ENCODE peak calls at places on chromosome 3, in ten cellular contexts. One of them, this sample, is unnamed.

GRCh38 chr3:67601919-67602608 is 52.3 kb downstream of the SUCLG2 start:
- DNase-seq in fibroblast of pulmonary artery: no peak
- DNase-seq in PC-3: no peak
- DNase-seq in body of pancreas: no peak
- DNase-seq in cardiac fibroblast: no peak
- DNase-seq in cardiac muscle cell: no peak
- DNase-seq in AG09309: no peak
- DNase-seq in heart left ventricle: no peak
- DNase-seq in neural progenitor cell: no peak
- DNase-seq in epithelial cell of esophagus: no peak
- DNase-seq in this sample: no peak

GRCh38 chr3:71453822-71454512 is 129.6 kb downstream of the FOXP1 start:
- DNase-seq in fibroblast of pulmonary artery: no peak
- DNase-seq in cardiac muscle cell: no peak
- DNase-seq in heart left ventricle: no peak
- DNase-seq in neural progenitor cell: no peak
- DNase-seq in AG09309: no peak
- DNase-seq in epithelial cell of esophagus: peak; percentile 50
- DNase-seq in PC-3: peak; percentile 71
- DNase-seq in cardiac fibroblast: no peak
- DNase-seq in body of pancreas: no peak
- DNase-seq in this sample: no peak

GRCh38 chr3:13167829-13168228 is 94.6 kb upstream of the IQSEC1 start:
- DNase-seq in epithelial cell of esophagus: no peak
- DNase-seq in PC-3: no peak
- DNase-seq in neural progenitor cell: no peak
- DNase-seq in cardiac muscle cell: no peak
- DNase-seq in body of pancreas: no peak
- DNase-seq in AG09309: no peak
- DNase-seq in cardiac fibroblast: no peak
- DNase-seq in heart left ventricle: no peak
- DNase-seq in fibroblast of pulmonary artery: no peak
- DNase-seq in this sample: no peak

GRCh38 chr3:51932471-51933370 is 9.0 kb downstream of the RRP9 start:
- DNase-seq in cardiac muscle cell: no peak
- DNase-seq in epithelial cell of esophagus: no peak
- DNase-seq in fibroblast of pulmonary artery: no peak
- DNase-seq in body of pancreas: no peak
- DNase-seq in AG09309: no peak
- DNase-seq in cardiac fibroblast: no peak
- DNase-seq in PC-3: no peak
- DNase-seq in heart left ventricle: no peak
- DNase-seq in neural progenitor cell: no peak
- DNase-seq in this sample: peak; percentile 11

GRCh38 chr3:126484148-126484547 is 8.5 kb upstream of the ZXDC start:
- DNase-seq in epithelial cell of esophagus: no peak
- DNase-seq in fibroblast of pulmonary artery: no peak
- DNase-seq in body of pancreas: no peak
- DNase-seq in cardiac fibroblast: no peak
- DNase-seq in heart left ventricle: no peak
- DNase-seq in cardiac muscle cell: no peak
- DNase-seq in PC-3: no peak
- DNase-seq in AG09309: no peak
- DNase-seq in neural progenitor cell: no peak
- DNase-seq in this sample: no peak

GRCh38 chr3:149016669-149017541 is 25.6 kb downstream of the GYG1 start:
- DNase-seq in heart left ventricle: no peak
- DNase-seq in epithelial cell of esophagus: peak; percentile 82
- DNase-seq in body of pancreas: no peak
- DNase-seq in AG09309: peak; percentile 84
- DNase-seq in PC-3: peak; percentile 45
- DNase-seq in cardiac fibroblast: peak; percentile 97
- DNase-seq in fibroblast of pulmonary artery: peak; percentile 81
- DNase-seq in neural progenitor cell: no peak
- DNase-seq in cardiac muscle cell: peak; percentile 88
- DNase-seq in this sample: no peak

GRCh38 chr3:17942856-17943255 is 200.4 kb upstream of the TBC1D5 start:
- DNase-seq in body of pancreas: no peak
- DNase-seq in epithelial cell of esophagus: peak; percentile 51
- DNase-seq in heart left ventricle: no peak
- DNase-seq in AG09309: peak; percentile 4
- DNase-seq in neural progenitor cell: no peak
- DNase-seq in PC-3: peak; percentile 54
- DNase-seq in cardiac fibroblast: peak; percentile 16
- DNase-seq in fibroblast of pulmonary artery: no peak
- DNase-seq in cardiac muscle cell: peak; percentile 22
- DNase-seq in this sample: no peak

GRCh38 chr3:134029734-134030381 is at the start of gene SLCO2A1:
- DNase-seq in body of pancreas: peak; percentile 38
- DNase-seq in cardiac fibroblast: peak; percentile 28
- DNase-seq in neural progenitor cell: peak; percentile 77
- DNase-seq in PC-3: no peak
- DNase-seq in cardiac muscle cell: peak; percentile 43
- DNase-seq in heart left ventricle: peak; percentile 51
- DNase-seq in epithelial cell of esophagus: peak; percentile 40
- DNase-seq in fibroblast of pulmonary artery: peak; percentile 38
- DNase-seq in AG09309: no peak
- DNase-seq in this sample: peak; percentile 16

DNA sequence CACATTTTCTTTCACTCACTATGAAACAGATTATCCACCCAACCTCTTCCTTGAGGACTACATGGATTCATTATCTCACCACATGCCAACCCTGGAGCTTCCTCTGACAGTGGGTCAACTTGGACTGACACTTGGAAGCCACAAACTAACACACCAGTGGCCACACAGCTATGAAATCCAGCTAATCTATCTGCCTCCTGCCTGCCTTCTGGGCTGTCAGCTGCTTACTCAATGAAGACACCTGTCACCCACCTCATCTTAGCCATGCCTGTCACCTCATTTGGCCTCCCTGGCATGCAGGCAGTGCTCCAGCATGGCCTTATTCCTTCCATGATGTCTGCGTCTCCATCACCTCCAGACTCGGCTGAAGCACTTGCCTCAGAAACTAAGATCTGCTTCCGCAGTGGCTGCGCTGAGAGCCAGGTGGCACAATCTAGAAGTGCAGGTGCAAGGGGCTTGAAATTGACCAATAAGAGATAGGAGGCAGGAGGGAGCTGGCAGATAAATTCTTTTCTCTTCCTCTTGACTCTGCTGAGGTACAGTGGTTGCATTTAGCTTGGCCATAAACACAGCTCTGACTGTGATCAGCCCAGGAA is 105.2 kb upstream of the RNF7 start:
- DNase-seq in body of pancreas: no peak
- DNase-seq in neural progenitor cell: peak; percentile 10
- DNase-seq in heart left ventricle: no peak
- DNase-seq in fibroblast of pulmonary artery: no peak
- DNase-seq in cardiac muscle cell: no peak
- DNase-seq in AG09309: no peak
- DNase-seq in cardiac fibroblast: no peak
- DNase-seq in epithelial cell of esophagus: no peak
- DNase-seq in PC-3: no peak
- DNase-seq in this sample: peak; percentile 70
- TF ChIP-seq CTCF in body of pancreas: no peak
- TF ChIP-seq CTCF in neural progenitor cell: no peak
- TF ChIP-seq CTCF in heart left ventricle: no peak
- TF ChIP-seq CTCF in fibroblast of pulmonary artery: no peak
- TF ChIP-seq CTCF in cardiac muscle cell: no peak
- TF ChIP-seq CTCF in AG09309: no peak
- TF ChIP-seq CTCF in cardiac fibroblast: no peak
- TF ChIP-seq CTCF in epithelial cell of esophagus: no peak
- TF ChIP-seq CTCF in PC-3: no peak
- TF ChIP-seq CTCF in this sample: no peak

DNA sequence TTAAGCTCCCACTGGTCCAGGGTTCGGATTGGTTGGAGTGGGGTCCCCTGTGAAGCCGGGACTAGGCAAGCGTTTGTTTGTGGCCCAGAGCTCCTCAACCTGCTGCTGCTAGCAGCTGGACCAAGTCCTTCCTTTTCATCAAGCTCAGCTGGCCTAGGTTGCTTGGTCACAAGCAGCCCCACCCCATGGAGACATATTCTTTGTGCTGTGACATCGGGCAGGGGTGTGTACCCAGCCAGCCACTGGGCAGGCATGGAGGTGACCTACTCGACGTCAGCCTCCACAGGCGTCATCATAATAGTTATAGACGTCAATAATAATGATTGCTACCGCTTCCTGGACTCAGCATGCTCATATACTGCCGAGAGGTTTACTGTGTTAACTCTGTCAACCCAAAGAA is 15.9 kb downstream of the SLC6A6 start:
- DNase-seq in cardiac fibroblast: no peak
- DNase-seq in AG09309: no peak
- DNase-seq in PC-3: no peak
- DNase-seq in neural progenitor cell: no peak
- DNase-seq in heart left ventricle: no peak
- DNase-seq in body of pancreas: no peak
- DNase-seq in cardiac muscle cell: no peak
- DNase-seq in fibroblast of pulmonary artery: no peak
- DNase-seq in epithelial cell of esophagus: no peak
- DNase-seq in this sample: no peak
- H3K4me3 ChIP-seq in cardiac fibroblast: no peak overlapping the region
- H3K4me3 ChIP-seq in AG09309: no peak overlapping the region
- H3K4me3 ChIP-seq in PC-3: no peak overlapping the region
- H3K4me3 ChIP-seq in neural progenitor cell: no peak overlapping the region
- H3K4me3 ChIP-seq in heart left ventricle: no peak overlapping the region
- H3K4me3 ChIP-seq in body of pancreas: no peak overlapping the region
- H3K4me3 ChIP-seq in cardiac muscle cell: no peak overlapping the region
- H3K4me3 ChIP-seq in fibroblast of pulmonary artery: no peak overlapping the region
- H3K4me3 ChIP-seq in epithelial cell of esophagus: no peak overlapping the region
- H3K4me3 ChIP-seq in this sample: no peak overlapping the region

DNA sequence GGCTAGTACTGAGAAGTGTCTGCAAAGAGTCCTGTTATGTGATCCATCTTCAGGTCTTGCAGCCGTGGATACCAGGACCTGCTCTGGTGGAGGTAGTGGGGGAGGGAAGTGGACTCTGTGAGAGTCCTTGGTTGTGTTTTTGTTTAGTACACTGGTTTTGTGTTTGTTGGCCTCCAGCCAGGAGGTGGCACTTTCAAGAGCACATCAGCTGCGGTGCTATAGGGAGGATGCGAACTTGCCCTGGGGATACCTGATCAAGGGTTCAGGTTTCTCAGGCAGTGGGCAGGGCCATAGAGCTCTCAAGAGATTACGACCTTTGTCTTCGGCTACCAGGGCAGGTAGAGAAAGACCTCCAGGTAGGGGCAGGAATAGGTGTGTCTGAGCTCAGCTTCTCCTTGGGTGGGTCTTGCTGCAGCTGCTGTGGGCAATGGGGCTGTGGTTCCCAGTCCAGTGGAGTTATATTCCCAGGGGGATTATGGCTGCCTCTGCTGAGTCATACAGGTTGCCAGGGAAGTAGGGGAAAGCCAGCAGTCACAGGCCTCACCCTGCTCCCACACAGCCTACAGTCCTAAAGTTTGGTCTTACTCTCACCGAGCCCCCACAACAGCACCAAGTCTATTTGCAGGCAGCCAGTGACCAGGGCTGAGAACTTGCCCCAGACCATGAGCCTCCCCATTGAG is 132.8 kb upstream of the NPHP3 start:
- DNase-seq in epithelial cell of esophagus: no peak
- DNase-seq in cardiac fibroblast: no peak
- DNase-seq in fibroblast of pulmonary artery: no peak
- DNase-seq in body of pancreas: no peak
- DNase-seq in cardiac muscle cell: no peak
- DNase-seq in neural progenitor cell: no peak
- DNase-seq in heart left ventricle: no peak
- DNase-seq in PC-3: no peak
- DNase-seq in AG09309: no peak
- DNase-seq in this sample: no peak
- TF ChIP-seq CTCF in epithelial cell of esophagus: no peak
- TF ChIP-seq CTCF in cardiac fibroblast: no peak
- TF ChIP-seq CTCF in fibroblast of pulmonary artery: no peak
- TF ChIP-seq CTCF in body of pancreas: no peak
- TF ChIP-seq CTCF in cardiac muscle cell: no peak
- TF ChIP-seq CTCF in neural progenitor cell: no peak
- TF ChIP-seq CTCF in heart left ventricle: no peak
- TF ChIP-seq CTCF in PC-3: no peak
- TF ChIP-seq CTCF in AG09309: no peak
- TF ChIP-seq CTCF in this sample: no peak

GRCh38 chr3:38497026-38497425 is 886 bp downstream of the EXOG start:
- DNase-seq in AG09309: no peak
- DNase-seq in cardiac fibroblast: peak; percentile 33
- DNase-seq in body of pancreas: no peak
- DNase-seq in cardiac muscle cell: peak; percentile 44
- DNase-seq in neural progenitor cell: peak; percentile 61
- DNase-seq in epithelial cell of esophagus: peak; percentile 35
- DNase-seq in PC-3: peak; percentile 25
- DNase-seq in heart left ventricle: no peak
- DNase-seq in fibroblast of pulmonary artery: peak; percentile 23
- DNase-seq in this sample: no peak

GRCh38 chr3:38491215-38491614 is 4.9 kb upstream of the EXOG start:
- DNase-seq in fibroblast of pulmonary artery: no peak
- DNase-seq in neural progenitor cell: no peak
- DNase-seq in heart left ventricle: no peak
- DNase-seq in PC-3: no peak
- DNase-seq in cardiac muscle cell: no peak
- DNase-seq in cardiac fibroblast: no peak
- DNase-seq in epithelial cell of esophagus: no peak
- DNase-seq in body of pancreas: no peak
- DNase-seq in AG09309: no peak
- DNase-seq in this sample: no peak

GRCh38 chr3:38500688-38501417 is 4.7 kb downstream of the EXOG start:
- DNase-seq in fibroblast of pulmonary artery: no peak
- DNase-seq in AG09309: no peak
- DNase-seq in cardiac fibroblast: no peak
- DNase-seq in epithelial cell of esophagus: no peak
- DNase-seq in neural progenitor cell: no peak
- DNase-seq in PC-3: no peak
- DNase-seq in cardiac muscle cell: no peak
- DNase-seq in heart left ventricle: no peak
- DNase-seq in body of pancreas: no peak
- DNase-seq in this sample: no peak

GRCh38 chr3:38493019-38493418 is 3.1 kb upstream of the EXOG start:
- DNase-seq in body of pancreas: no peak
- DNase-seq in epithelial cell of esophagus: peak; percentile 24
- DNase-seq in heart left ventricle: no peak
- DNase-seq in cardiac muscle cell: peak; percentile 30
- DNase-seq in AG09309: peak; percentile 25
- DNase-seq in PC-3: no peak
- DNase-seq in cardiac fibroblast: peak; percentile 50
- DNase-seq in fibroblast of pulmonary artery: peak; percentile 26
- DNase-seq in neural progenitor cell: no peak
- DNase-seq in this sample: no peak

DNA sequence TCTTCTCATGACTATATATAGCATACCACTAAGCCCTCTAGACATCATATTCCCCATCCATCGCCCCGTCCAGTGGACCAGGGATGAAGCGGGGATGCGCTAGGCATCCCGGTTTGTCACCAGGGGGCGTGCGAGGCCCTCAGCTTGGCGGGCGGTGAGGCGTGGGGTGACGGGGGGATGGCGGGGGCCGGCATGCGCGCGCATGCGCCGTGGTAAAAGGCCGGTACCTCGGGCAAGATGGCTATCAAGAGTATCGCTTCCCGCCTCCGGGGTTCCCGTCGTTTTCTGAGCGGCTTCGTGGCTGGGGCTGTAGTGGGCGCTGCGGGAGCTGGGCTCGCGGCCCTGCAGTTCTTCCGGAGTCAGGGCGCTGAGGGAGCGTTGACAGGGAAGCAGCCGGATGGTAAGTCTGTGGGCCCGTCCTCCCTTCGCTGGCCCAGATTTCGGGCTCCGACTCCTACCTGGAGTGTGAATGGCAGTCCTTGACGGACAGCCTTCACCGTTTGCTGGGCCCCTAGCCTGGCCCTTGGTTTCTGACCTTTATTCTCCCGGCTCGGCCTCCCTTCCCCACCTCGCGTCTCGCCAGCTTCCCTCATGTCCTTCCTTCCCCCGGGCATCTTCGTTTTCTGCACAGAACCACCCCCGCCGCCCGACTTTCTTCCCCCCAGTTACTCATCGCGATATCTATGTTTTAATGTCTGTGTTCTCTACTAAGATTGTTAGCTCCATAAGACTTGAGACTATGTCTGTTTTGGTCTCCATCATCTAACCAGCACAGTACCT is at the start of gene EXOG:
- DNase-seq in fibroblast of pulmonary artery: peak; percentile 93
- DNase-seq in PC-3: peak; percentile 92
- DNase-seq in cardiac fibroblast: peak; percentile 92
- DNase-seq in body of pancreas: peak; percentile 95
- DNase-seq in epithelial cell of esophagus: peak; percentile 90
- DNase-seq in neural progenitor cell: peak; percentile 97
- DNase-seq in AG09309: peak; percentile 60
- DNase-seq in cardiac muscle cell: peak; percentile 96
- DNase-seq in heart left ventricle: peak; percentile 96
- DNase-seq in this sample: peak; percentile 87
- H3K4me3 ChIP-seq in fibroblast of pulmonary artery: peak within 1 kb of the TSS; percentile 85
- H3K4me3 ChIP-seq in PC-3: peak within 1 kb of the TSS; percentile 86
- H3K4me3 ChIP-seq in cardiac fibroblast: peak within 1 kb of the TSS; percentile 82
- H3K4me3 ChIP-seq in body of pancreas: peak within 1 kb of the TSS; percentile 51
- H3K4me3 ChIP-seq in epithelial cell of esophagus: peak within 1 kb of the TSS; percentile 83
- H3K4me3 ChIP-seq in neural progenitor cell: peak within 1 kb of the TSS; percentile 69
- H3K4me3 ChIP-seq in AG09309: peak within 1 kb of the TSS; percentile 79
- H3K4me3 ChIP-seq in cardiac muscle cell: peak within 1 kb of the TSS; percentile 40
- H3K4me3 ChIP-seq in heart left ventricle: peak within 1 kb of the TSS; percentile 58
- H3K4me3 ChIP-seq in this sample: peak within 1 kb of the TSS; percentile 53